ENCODE peak calls at places on chromosome 6, in four cellular contexts. M is endothelial cell of umbilical vein, N is IMR-90, H is K562. R is an unnamed sample.

GRCh38 chr6:45118684-45119230 is 209.4 kb upstream of the RUNX2 start:
- DNase-seq in H (no peak), M (no peak), N (no peak), R (no peak)

GRCh38 chr6:168109171-168109570 is 30.2 kb upstream of the FRMD1 start:
- DNase-seq in H (no peak), N (no peak), M (no peak), R (no peak)

GRCh38 chr6:84645563-84646266 is 118.7 kb downstream of the TBX18 start:
- DNase-seq in N (peak; percentile 73), H (no peak), M (peak; percentile 83), R (no peak)

GRCh38 chr6:38997128-38997761 is 51.3 kb upstream of the GLP1R start:
- DNase-seq in N (peak; percentile 12), H (peak; percentile 58), M (peak; percentile 18), R (no peak)

GRCh38 chr6:106539931-106540330 is 89.4 kb downstream of the RTN4IP1 start:
- DNase-seq in N (no peak), H (no peak), M (no peak), R (no peak)

GRCh38 chr6:166382500-166382932 is 224 bp downstream of the MPC1 start:
- DNase-seq in N (no peak), M (no peak), H (no peak), R (no peak)

GRCh38 chr6:41728954-41729353 is 6.5 kb downstream of the TFEB start:
- DNase-seq in M (no peak), H (no peak), N (no peak), R (no peak)

GRCh38 chr6:156563710-156564109 is 213.5 kb upstream of the ARID1B start:
- DNase-seq in N (no peak), H (no peak), M (no peak), R (no peak)

GRCh38 chr6:127332383-127332961 is 10.9 kb downstream of the ECHDC1 start:
- DNase-seq in M (no peak), H (no peak), N (no peak), R (no peak)
- H3K9ac ChIP-seq in M (no peak overlapping the region), H (no peak overlapping the region), N (no peak overlapping the region), R (no peak overlapping the region)

GRCh38 chr6:138577151-138577915 is 78.0 kb upstream of the NHSL1 start:
- DNase-seq in N (no peak), H (no peak), M (no peak), R (no peak)

GRCh38 chr6:138572885-138573284 is 73.6 kb upstream of the NHSL1 start:
- DNase-seq in H (no peak), M (no peak), N (no peak), R (no peak)

GRCh38 chr6:138572200-138572875 is 73.0 kb upstream of the NHSL1 start:
- DNase-seq in M (peak; percentile 88), H (no peak), N (peak; percentile 91), R (no peak)

GRCh38 chr6:138576303-138576702 is 77.0 kb upstream of the NHSL1 start:
- DNase-seq in M (no peak), H (no peak), N (no peak), R (no peak)

GRCh38 chr6:138575257-138575656 is 76.0 kb upstream of the NHSL1 start:
- DNase-seq in M (no peak), N (no peak), H (no peak), R (no peak)
- H3K9me1 ChIP-seq in M (no peaks in the 10 kb centered on the region), N (no peaks in the 10 kb centered on the region), H (no peaks in the 10 kb centered on the region), R (peaks cover 4% of the 10 kb centered on the region)

DNA sequence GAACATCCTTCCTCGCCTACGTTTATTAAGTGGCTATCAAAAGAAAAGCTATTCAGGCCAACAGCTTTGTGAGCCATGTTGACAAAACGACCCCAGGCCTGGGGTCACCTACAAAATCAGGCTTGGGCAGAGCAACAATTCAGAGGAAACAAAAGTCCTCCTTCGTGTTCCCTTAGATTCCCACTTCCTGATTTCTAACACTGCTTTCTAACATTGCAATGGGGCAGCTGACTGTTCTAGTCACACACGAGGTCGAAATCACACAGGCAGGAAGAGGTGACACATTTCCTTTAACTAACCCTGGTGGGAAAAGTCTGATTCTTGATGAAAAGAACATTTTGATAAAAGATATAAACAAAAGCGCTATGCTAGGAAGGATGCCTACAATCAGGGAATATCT is 31.9 kb downstream of the WDR27 start:
- DNase-seq in N (peak; percentile 32), H (no peak), M (peak; percentile 98), R (no peak)
- H3K9ac ChIP-seq in N (no peak overlapping the region), H (no peak overlapping the region), M (peak overlapping the region; percentile 62), R (no peak overlapping the region)

DNA sequence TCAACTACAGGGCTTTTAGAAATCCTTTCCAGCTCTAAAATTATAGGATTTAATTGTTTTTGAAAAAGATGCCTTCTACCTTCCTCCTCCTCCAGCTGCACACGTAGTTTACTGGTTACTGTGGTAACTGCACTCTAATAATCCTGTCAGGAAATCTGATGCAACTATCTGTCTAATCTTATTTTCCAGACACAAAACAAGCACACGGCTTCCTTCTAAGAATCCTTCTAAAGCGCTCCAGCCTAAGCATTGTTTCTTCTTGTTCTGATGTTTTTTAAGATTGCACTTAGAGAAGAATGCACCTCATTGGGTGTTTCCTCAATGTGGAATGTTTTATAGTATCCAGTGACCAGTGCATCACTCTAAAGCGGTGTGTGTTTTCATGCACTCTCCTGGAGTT is 63.6 kb downstream of the CARMIL1 start:
- DNase-seq in H (no peak), M (peak; percentile 63), N (peak; percentile 24), R (no peak)
- H3K9me1 ChIP-seq in H (no peaks in the 10 kb centered on the region), M (no peaks in the 10 kb centered on the region), N (peaks cover 3% of the 10 kb centered on the region), R (no peaks in the 10 kb centered on the region)

DNA sequence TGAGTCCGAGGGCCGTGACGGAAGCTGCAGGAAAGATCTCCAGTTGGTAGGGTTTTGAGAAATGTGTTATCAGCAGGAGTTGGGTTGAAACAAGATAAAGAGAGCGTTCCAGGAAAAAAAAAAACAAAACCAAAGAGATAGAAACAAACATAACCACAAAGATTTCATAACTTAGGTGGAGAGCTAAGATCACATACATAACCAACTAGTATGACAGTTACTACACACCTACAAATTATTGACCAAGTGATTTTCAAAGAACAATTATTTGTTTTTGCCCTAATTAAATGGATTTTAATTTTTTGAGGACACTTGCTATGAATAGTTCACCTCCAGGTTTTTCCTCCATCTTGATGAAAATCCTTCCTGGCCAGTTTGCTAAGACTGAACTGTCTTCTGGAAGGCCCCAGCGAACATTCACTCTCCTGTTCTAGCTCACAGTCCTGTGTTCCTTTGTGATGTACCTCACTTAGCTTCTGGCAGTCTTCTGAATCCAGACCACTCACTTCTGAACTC is 69.4 kb downstream of the SNX9 start:
- DNase-seq in M (no peak), H (no peak), N (no peak), R (no peak)
- H3K9ac ChIP-seq in M (no peak overlapping the region), H (peak overlapping the region; percentile 2), N (no peak overlapping the region), R (no peak overlapping the region)